ENCODE peak calls at places on chromosomes 16 and 17, in seven cellular contexts. C is fibroblast of pulmonary artery, Q is ascending aorta, X is NCI-H1105, G is HS-5, W is cardiac muscle cell, D is AG04450. O is an unnamed sample.

GRCh38 chr16:84461029-84461415 is 43.4 kb downstream of the MEAK7 start:
- DNase-seq in C (no peak), Q (no peak), X (no peak), G (no peak), W (no peak), D (no peak), O (no peak)

GRCh38 chr16:35391328-35391727 is 1931.9 kb downstream of the TP53TG3F start:
- DNase-seq in C (peak; percentile 37), Q (no peak), X (peak; percentile 10), G (peak; percentile 0), W (no peak), D (no peak), O (peak; percentile 10)

GRCh38 chr17:39687101-39687545 is 734 bp downstream of the PGAP3 start:
- DNase-seq in C (no peak), Q (no peak), X (no peak), G (no peak), W (no peak), D (no peak), O (no peak)

GRCh38 chr17:41284043-41284442 is 8.5 kb downstream of the KRTAP9-7 start:
- DNase-seq in C (no peak), Q (no peak), X (no peak), G (no peak), W (no peak), D (peak; percentile 10), O (no peak)

GRCh38 chr16:9528680-9529079 is 437.2 kb downstream of the HAPSTR1 start:
- DNase-seq in C (no peak), Q (no peak), X (no peak), G (no peak), W (no peak), D (no peak), O (no peak)

GRCh38 chr16:65769776-65770438 is 596.6 kb upstream of the CDH5 start:
- DNase-seq in C (peak; percentile 82), Q (no peak), X (no peak), G (no peak), W (no peak), D (no peak), O (no peak)

GRCh38 chr16:81945665-81946064 is 65.6 kb downstream of the SDR42E1 start:
- DNase-seq in C (no peak), Q (no peak), X (no peak), G (peak; percentile 14), W (no peak), D (no peak), O (no peak)

GRCh38 chr17:81481011-81481799 is 31.4 kb downstream of the ACTG1 start:
- DNase-seq in C (peak; percentile 62), Q (peak; percentile 86), X (peak; percentile 76), G (no peak), W (peak; percentile 88), D (no peak), O (no peak)

GRCh38 chr16:3949287-3949686 is 68.8 kb upstream of the CREBBP start:
- DNase-seq in C (peak; percentile 33), Q (no peak), X (no peak), G (no peak), W (peak; percentile 68), D (no peak), O (no peak)

GRCh38 chr16:252366-253337 is 18.0 kb downstream of the FAM234A start:
- DNase-seq in C (no peak), Q (no peak), X (no peak), G (no peak), W (no peak), D (no peak), O (no peak)

GRCh38 chr17:7496470-7497227 is 12.5 kb downstream of the POLR2A start:
- DNase-seq in C (no peak), Q (no peak), X (no peak), G (no peak), W (no peak), D (no peak), O (no peak)

GRCh38 chr16:2296662-2297505 is 29.0 kb upstream of the RNPS1 start:
- DNase-seq in C (peak; percentile 35), Q (no peak), X (no peak), G (no peak), W (peak; percentile 21), D (no peak), O (no peak)

GRCh38 chr17:71855000-71855399 is 265.8 kb upstream of the SOX9 start:
- DNase-seq in C (no peak), Q (no peak), X (no peak), G (no peak), W (no peak), D (no peak), O (no peak)

GRCh38 chr17:57226793-57227192 is 29.5 kb upstream of the MSI2 start:
- DNase-seq in C (no peak), Q (no peak), X (no peak), G (no peak), W (no peak), D (no peak), O (no peak)

GRCh38 chr17:70772761-70773160 is 603.4 kb downstream of the KCNJ2 start:
- DNase-seq in C (no peak), Q (no peak), X (no peak), G (no peak), W (no peak), D (no peak), O (no peak)

GRCh38 chr16:65070831-65071230 is 51.0 kb downstream of the CDH11 start:
- DNase-seq in C (peak; percentile 97), Q (peak; percentile 85), X (no peak), G (peak; percentile 89), W (peak; percentile 23), D (peak; percentile 90), O (peak; percentile 6)

GRCh38 chr16:81544261-81544660 is 99.7 kb downstream of the CMIP start:
- DNase-seq in C (no peak), Q (no peak), X (no peak), G (no peak), W (no peak), D (no peak), O (no peak)

GRCh38 chr16:15592324-15592723 is 50.6 kb downstream of the MARF1 start:
- DNase-seq in C (no peak), Q (no peak), X (no peak), G (no peak), W (no peak), D (no peak), O (no peak)